ENCODE peak calls at places on chromosomes 13 and 19, in eight cellular contexts. I is NCI-H1105; U is stimulated activated CD8-positive, alpha-beta memory T cell treated with anti-CD3 and anti-CD28 coated beads, Interleukin-2, amount 100 ng/mL, for 1 hour; C is substantia nigra; W is hepatic stellate cell; N is pancreas; Q is kidney tubule cell; Z is AG08395. B is an unnamed sample.

GRCh38 chr13:106087201-106087600 is 448.3 kb downstream of the EFNB2 start:
- DNase-seq in I (no peak), U (no peak), C (no peak), W (no peak), N (no peak), Q (no peak), Z (no peak), B (no peak)

GRCh38 chr19:40241809-40242384 is 15.4 kb upstream of the CCNP start:
- DNase-seq in I (no peak), U (no peak), C (peak; percentile 83), W (no peak), N (no peak), Q (no peak), Z (no peak), B (no peak)

GRCh38 chr19:54389556-54389955 is 24.8 kb upstream of the LAIR1 start:
- DNase-seq in I (no peak), U (no peak), C (no peak), W (no peak), N (no peak), Q (no peak), Z (no peak), B (no peak)

GRCh38 chr13:28754698-28755545 is 36.2 kb upstream of the SLC46A3 start:
- DNase-seq in I (no peak), U (no peak), C (no peak), W (peak; percentile 47), N (no peak), Q (peak; percentile 31), Z (peak; percentile 27), B (no peak)

GRCh38 chr13:98798849-98799645 is 46.6 kb upstream of the SLC15A1 start:
- DNase-seq in I (no peak), U (no peak), C (no peak), W (no peak), N (no peak), Q (no peak), Z (peak; percentile 67), B (no peak)

GRCh38 chr19:55189424-55189823 is 9.3 kb upstream of the SYT5 start:
- DNase-seq in I (no peak), U (no peak), C (no peak), W (peak; percentile 81), N (no peak), Q (peak; percentile 55), Z (peak; percentile 81), B (peak; percentile 87)

GRCh38 chr19:54518844-54519243 is 16.2 kb downstream of the LAIR2 start:
- DNase-seq in I (no peak), U (no peak), C (no peak), W (no peak), N (no peak), Q (peak; percentile 4), Z (no peak), B (no peak)

GRCh38 chr19:403221-404036 is 5.5 kb downstream of the C2CD4C start:
- DNase-seq in I (peak; percentile 80), U (no peak), C (no peak), W (no peak), N (peak; percentile 50), Q (no peak), Z (no peak), B (no peak)

GRCh38 chr13:48156466-48156865 is 61.6 kb upstream of the MED4 start:
- DNase-seq in I (no peak), U (peak; percentile 53), C (peak; percentile 4), W (no peak), N (no peak), Q (peak; percentile 53), Z (no peak), B (no peak)

GRCh38 chr19:30046522-30046921 is 104.5 kb downstream of the URI1 start:
- DNase-seq in I (peak; percentile 5), U (no peak), C (no peak), W (no peak), N (no peak), Q (peak; percentile 27), Z (no peak), B (no peak)

GRCh38 chr19:45768644-45769053 is 403 bp downstream of the SIX5 start:
- DNase-seq in I (no peak), U (no peak), C (no peak), W (peak; percentile 57), N (peak; percentile 78), Q (peak; percentile 58), Z (no peak), B (peak; percentile 86)

GRCh38 chr13:44843403-44843802 is 145.9 kb downstream of the NUFIP1 start:
- DNase-seq in I (no peak), U (no peak), C (no peak), W (no peak), N (no peak), Q (peak; percentile 56), Z (peak; percentile 59), B (no peak)

GRCh38 chr13:38167164-38167822 is 182.4 kb upstream of the UFM1 start:
- DNase-seq in I (no peak), U (no peak), C (no peak), W (no peak), N (no peak), Q (no peak), Z (no peak), B (no peak)

GRCh38 chr13:46962286-46962941 is 65.6 kb upstream of the HTR2A start:
- DNase-seq in I (no peak), U (no peak), C (no peak), W (no peak), N (no peak), Q (peak; percentile 72), Z (peak; percentile 39), B (no peak)

GRCh38 chr13:108897955-108898354 is 268.5 kb downstream of the MYO16 start:
- DNase-seq in I (no peak), U (no peak), C (no peak), W (no peak), N (no peak), Q (no peak), Z (no peak), B (no peak)

GRCh38 chr13:25881136-25881926 is 170.5 kb downstream of the SHISA2 start:
- DNase-seq in I (no peak), U (no peak), C (no peak), W (no peak), N (no peak), Q (peak; percentile 3), Z (no peak), B (no peak)

GRCh38 chr13:74930402-74931165 is 551.4 kb downstream of the TBC1D4 start:
- DNase-seq in I (no peak), U (no peak), C (no peak), W (peak; percentile 11), N (no peak), Q (peak; percentile 85), Z (peak; percentile 55), B (no peak)

GRCh38 chr13:78602561-78603239 is 652 bp downstream of the POU4F1 start:
- DNase-seq in I (no peak), U (no peak), C (no peak), W (no peak), N (no peak), Q (no peak), Z (no peak), B (no peak)

GRCh38 chr19:44517146-44517545 is 12.3 kb downstream of the CEACAM20 start:
- DNase-seq in I (no peak), U (no peak), C (no peak), W (no peak), N (no peak), Q (no peak), Z (no peak), B (no peak)

GRCh38 chr19:5955638-5955935 is 22.4 kb downstream of the RANBP3 start:
- DNase-seq in I (no peak), U (no peak), C (no peak), W (no peak), N (no peak), Q (no peak), Z (peak; percentile 38), B (no peak)

GRCh38 chr13:97742084-97742483 is 211.4 kb upstream of the IPO5 start:
- DNase-seq in I (no peak), U (no peak), C (no peak), W (no peak), N (no peak), Q (no peak), Z (no peak), B (no peak)

GRCh38 chr19:38433268-38433733 is at the start of gene RYR1:
- DNase-seq in I (no peak), U (no peak), C (peak; percentile 76), W (peak; percentile 71), N (no peak), Q (no peak), Z (peak; percentile 73), B (no peak)

GRCh38 chr13:45024847-45025246 is 35.5 kb downstream of the GPALPP1 start:
- DNase-seq in I (no peak), U (no peak), C (no peak), W (no peak), N (no peak), Q (no peak), Z (no peak), B (no peak)

GRCh38 chr13:98506343-98507059 is 70.4 kb downstream of the STK24 start:
- DNase-seq in I (no peak), U (no peak), C (no peak), W (no peak), N (no peak), Q (peak; percentile 53), Z (no peak), B (no peak)

GRCh38 chr13:112963641-112964040 is 5.4 kb upstream of the MCF2L start:
- DNase-seq in I (no peak), U (no peak), C (no peak), W (no peak), N (peak; percentile 30), Q (no peak), Z (no peak), B (no peak)

GRCh38 chr19:55585658-55586339 is 5.2 kb upstream of the ZNF579 start:
- DNase-seq in I (no peak), U (no peak), C (peak; percentile 75), W (peak; percentile 66), N (peak; percentile 81), Q (peak; percentile 83), Z (peak; percentile 52), B (peak; percentile 89)

GRCh38 chr13:20711301-20712044 is 8.0 kb downstream of the IL17D start:
- DNase-seq in I (no peak), U (no peak), C (no peak), W (no peak), N (no peak), Q (peak; percentile 8), Z (no peak), B (no peak)

GRCh38 chr19:6718741-6719539 is 1.5 kb downstream of the C3 start:
- DNase-seq in I (no peak), U (no peak), C (peak; percentile 47), W (peak; percentile 49), N (no peak), Q (no peak), Z (peak; percentile 34), B (peak; percentile 67)

GRCh38 chr13:99501952-99502310 is 659 bp downstream of the TM9SF2 start:
- DNase-seq in I (no peak), U (no peak), C (no peak), W (peak; percentile 21), N (peak; percentile 61), Q (peak; percentile 49), Z (no peak), B (no peak)